ENCODE peak calls at places on chromosomes 2 and 18, in six cellular contexts. C is WERI-Rb-1; T is fibroblast of lung; G is upper lobe of right lung; P is CD4-positive, alpha-beta T cell; D is stomach. M is an unnamed sample.

GRCh38 chr2:234863043-234863934 is 88.5 kb upstream of the SH3BP4 start:
- DNase-seq in G (no peak), T (peak), C (peak), P (no peak), D (no peak), M (no peak)

GRCh38 chr2:37156071-37156856 is 516 bp downstream of the EIF2AK2 start:
- DNase-seq in P (no peak), C (peak), G (no peak), D (peak), T (peak), M (peak)

GRCh38 chr2:23487735-23488492 is 102.9 kb downstream of the KLHL29 start:
- DNase-seq in D (no peak), G (peak), C (no peak), T (peak), P (no peak), M (no peak)

GRCh38 chr18:8516391-8517250 is 92.6 kb upstream of the RAB12 start:
- DNase-seq in G (no peak), D (no peak), C (no peak), P (no peak), T (no peak), M (no peak)

GRCh38 chr18:79615586-79615985 is 64.0 kb upstream of the CTDP1 start:
- DNase-seq in D (no peak), G (no peak), P (no peak), T (no peak), C (peak), M (no peak)

GRCh38 chr18:11327656-11328055 is 178.3 kb upstream of the PIEZO2 start:
- DNase-seq in T (peak), G (no peak), P (no peak), D (no peak), C (no peak), M (no peak)

GRCh38 chr2:177265834-177266817 is 1.6 kb upstream of the NFE2L2 start:
- DNase-seq in D (no peak), G (no peak), T (peak), P (no peak), C (no peak), M (no peak)

GRCh38 chr2:180657054-180657453 is 323.4 kb upstream of the UBE2E3 start:
- DNase-seq in P (no peak), T (peak), C (no peak), G (no peak), D (no peak), M (no peak)

GRCh38 chr18:22913861-22914260 is 19.3 kb upstream of the RBBP8 start:
- DNase-seq in P (no peak), D (peak), G (peak), C (no peak), T (no peak), M (peak)

GRCh38 chr2:197286805-197287595 is 23.6 kb downstream of the ANKRD44 start:
- DNase-seq in T (peak), P (peak), C (no peak), D (peak), G (no peak), M (no peak)

GRCh38 chr2:85397925-85398331 is 12.2 kb downstream of the CAPG start:
- DNase-seq in T (no peak), D (no peak), G (peak), C (no peak), P (no peak), M (no peak)

GRCh38 chr2:219029829-219030165 is 11.5 kb downstream of the CFAP65 start:
- DNase-seq in T (peak), P (peak), C (peak), D (peak), G (peak), M (peak)

GRCh38 chr2:217837001-217837491 is 165.7 kb downstream of the TNS1 start:
- DNase-seq in T (peak), P (no peak), C (no peak), G (peak), D (peak), M (no peak)

GRCh38 chr2:128375454-128375853 is 56.8 kb upstream of the HS6ST1 start:
- DNase-seq in P (no peak), C (no peak), T (no peak), D (peak), G (peak), M (no peak)

GRCh38 chr2:159982270-159982669 is 80.1 kb downstream of the PLA2R1 start:
- DNase-seq in D (no peak), T (peak), C (peak), G (no peak), P (no peak), M (no peak)

DNA sequence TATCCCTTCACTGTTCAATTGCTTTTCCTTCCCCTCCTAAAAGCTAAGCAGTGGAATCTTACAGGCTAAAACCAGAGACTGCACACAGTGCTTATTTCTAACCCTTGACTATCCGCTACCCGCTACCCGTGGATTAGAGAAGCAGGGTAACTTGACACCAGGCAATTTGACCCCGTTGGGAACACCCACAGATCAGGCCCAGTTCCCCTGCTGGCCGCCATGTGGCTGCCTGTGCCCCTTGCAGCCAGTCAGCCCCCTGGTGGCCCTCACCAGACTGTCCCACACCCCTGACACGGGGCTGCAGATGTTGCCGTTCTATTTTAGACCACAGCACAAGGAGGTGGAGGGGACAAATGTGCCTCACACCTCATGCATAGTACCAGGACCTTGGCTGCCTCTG is 74.8 kb downstream of the TXNL1 start:
- DNase-seq in G (no peak), C (peak), D (no peak), P (no peak), T (no peak), M (no peak)
- TF ChIP-seq CTCF in G (no peak), C (peak), D (no peak), P (no peak), T (no peak), M (no peak)

DNA sequence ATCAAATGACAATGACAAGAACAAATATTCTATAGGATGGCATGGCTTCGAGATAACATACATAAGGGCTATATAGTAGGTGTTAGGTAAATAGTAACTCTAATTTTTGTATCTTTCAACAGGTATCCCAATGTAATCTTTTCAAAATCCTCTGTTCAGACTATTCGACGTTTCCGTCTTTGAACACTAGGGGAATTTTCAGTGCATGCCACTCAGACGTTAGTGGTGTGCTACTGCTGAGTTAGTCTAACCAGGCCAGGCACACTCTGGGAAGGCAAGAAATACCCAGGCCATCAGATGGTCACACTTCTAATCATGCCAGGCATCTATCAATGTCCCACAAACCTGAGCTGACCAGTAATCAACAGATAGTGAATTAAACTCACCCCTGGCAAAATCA is 14.6 kb upstream of the CREG2 start:
- DNase-seq in T (no peak), D (no peak), P (no peak), C (no peak), G (no peak), M (no peak)
- TF ChIP-seq CTCF in T (no peak), D (no peak), P (no peak), C (peak), G (no peak), M (peak)

DNA sequence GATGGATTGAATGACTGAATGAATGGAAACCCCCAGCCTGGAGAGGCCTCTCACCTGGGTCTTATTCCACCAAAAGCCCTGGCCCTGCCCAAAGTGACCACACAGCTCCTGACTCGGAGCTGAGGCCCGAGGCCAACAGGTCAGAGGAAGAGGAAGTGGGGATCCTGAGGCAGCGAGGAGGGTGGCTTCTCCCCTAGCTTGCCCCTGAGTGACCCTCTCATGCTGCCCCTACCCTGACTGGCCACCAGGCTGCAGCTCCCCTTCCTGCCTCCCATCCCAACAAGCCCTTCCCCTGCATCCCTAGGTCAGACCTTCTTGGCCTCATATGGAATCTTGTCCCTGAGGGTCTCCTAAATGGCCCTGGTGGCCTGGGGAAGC is 134.6 kb upstream of the HDAC4 start:
- DNase-seq in P (no peak), T (no peak), C (no peak), D (no peak), G (peak), M (no peak)
- TF ChIP-seq CTCF in P (no peak), T (no peak), C (no peak), D (no peak), G (no peak), M (no peak)

DNA sequence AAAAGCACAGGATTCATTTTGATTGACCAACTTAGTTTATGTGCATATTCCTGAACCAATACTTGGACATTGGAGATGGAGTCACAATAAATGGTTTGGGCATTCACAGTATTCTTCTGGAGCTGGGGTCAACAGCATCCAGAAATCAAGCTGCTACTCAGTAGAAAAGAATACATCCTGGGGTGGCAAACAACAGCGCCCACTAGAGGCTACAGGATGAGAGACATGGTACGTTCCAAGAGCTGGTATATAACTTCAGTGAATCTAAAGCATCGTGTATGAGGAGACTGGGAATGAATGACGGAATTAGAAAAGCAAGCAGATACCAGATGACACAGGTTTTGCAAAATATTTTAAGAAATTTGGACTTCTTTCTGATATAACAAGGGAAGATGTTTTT is 142.9 kb upstream of the FIGN start:
- DNase-seq in T (no peak), G (no peak), D (peak), C (peak), P (no peak), M (no peak)
- TF ChIP-seq CTCF in T (peak), G (peak), D (no peak), C (peak), P (no peak), M (peak)